ENCODE peak calls at places on chromosomes 5 and 9, in nine cellular contexts. T, H, W, X, R, A, C, N and F are unnamed samples.

GRCh38 chr5:83249156-83249555 is 171.8 kb downstream of the XRCC4 start:
- DNase-seq in W (no peak), C (no peak), T (no peak), X (no peak), N (no peak), A (no peak), R (no peak), H (no peak), F (no peak)

GRCh38 chr9:16651445-16651964 is 219.0 kb downstream of the BNC2 start:
- DNase-seq in N (no peak), A (no peak), R (no peak), W (no peak), T (no peak), C (no peak), X (no peak), H (no peak), F (no peak)

GRCh38 chr5:106121972-106122605 is 1548.6 kb downstream of the EFNA5 start:
- DNase-seq in A (no peak), W (no peak), H (no peak), T (no peak), X (no peak), N (no peak), C (no peak), R (peak; percentile 41), F (peak; percentile 47)

GRCh38 chr5:56819027-56819881 is 3.9 kb downstream of the MAP3K1 start:
- DNase-seq in H (no peak), A (no peak), W (no peak), T (no peak), N (no peak), C (no peak), R (no peak), X (no peak), F (no peak)

GRCh38 chr5:35478856-35479682 is 138.6 kb upstream of the SPEF2 start:
- DNase-seq in W (no peak), R (peak; percentile 21), C (no peak), N (no peak), H (no peak), X (no peak), T (no peak), A (no peak), F (no peak)

GRCh38 chr5:147568710-147569109 is 58.8 kb upstream of the DPYSL3 start:
- DNase-seq in W (no peak), R (no peak), N (no peak), X (no peak), T (no peak), A (no peak), H (no peak), C (no peak), F (no peak)

GRCh38 chr5:44332360-44332971 is 56.8 kb downstream of the FGF10 start:
- DNase-seq in A (no peak), T (no peak), R (peak; percentile 3), H (no peak), C (peak; percentile 8), W (no peak), N (no peak), X (no peak), F (no peak)

GRCh38 chr5:100270323-100270771 is 264.8 kb upstream of the FAM174A start:
- DNase-seq in T (no peak), R (no peak), H (no peak), X (no peak), A (no peak), N (no peak), C (no peak), W (no peak), F (no peak)

GRCh38 chr5:159208508-159209437 is 580 bp downstream of the RNF145 start:
- DNase-seq in A (peak; percentile 70), N (peak; percentile 47), R (peak; percentile 33), C (no peak), T (peak; percentile 45), X (peak; percentile 59), H (peak; percentile 81), W (peak; percentile 61), F (peak; percentile 48)

GRCh38 chr9:5438301-5439162 is 807 bp upstream of the PLGRKT start:
- DNase-seq in A (no peak), T (no peak), C (no peak), N (peak; percentile 35), R (no peak), H (no peak), W (peak; percentile 49), X (no peak), F (no peak)

GRCh38 chr5:22837803-22838202 is 15.3 kb downstream of the CDH12 start:
- DNase-seq in T (no peak), R (no peak), C (no peak), X (no peak), N (no peak), H (no peak), A (no peak), W (no peak), F (no peak)

GRCh38 chr9:93582115-93582514 is 5.7 kb downstream of the PHF2 start:
- DNase-seq in W (peak; percentile 22), N (peak; percentile 62), A (no peak), X (peak; percentile 10), C (no peak), H (peak; percentile 13), R (no peak), T (no peak), F (no peak)

GRCh38 chr9:128001411-128002298 is 20.9 kb upstream of the EEIG1 start:
- DNase-seq in C (peak; percentile 76), X (no peak), W (peak; percentile 94), T (peak; percentile 26), A (no peak), H (no peak), R (peak; percentile 35), N (peak; percentile 83), F (no peak)

GRCh38 chr9:128265348-128265847 is 10.4 kb downstream of the GOLGA2 start:
- DNase-seq in T (no peak), H (no peak), R (no peak), N (no peak), C (no peak), X (no peak), W (no peak), A (no peak), F (no peak)

GRCh38 chr9:115063058-115063850 is 54.7 kb downstream of the TNC start:
- DNase-seq in R (no peak), T (no peak), N (no peak), W (no peak), A (no peak), H (no peak), X (no peak), C (peak; percentile 32), F (no peak)

GRCh38 chr5:150751096-150751891 is 7.5 kb downstream of the DCTN4 start:
- DNase-seq in A (no peak), R (no peak), X (no peak), H (no peak), N (no peak), W (no peak), C (no peak), T (no peak), F (no peak)

GRCh38 chr9:85717220-85717619 is 24.5 kb downstream of the AGTPBP1 start:
- DNase-seq in W (no peak), X (no peak), N (no peak), R (no peak), C (no peak), A (no peak), H (no peak), T (no peak), F (no peak)

GRCh38 chr5:151178779-151179488 is 21.4 kb upstream of the ANXA6 start:
- DNase-seq in R (no peak), A (peak; percentile 22), T (no peak), W (peak; percentile 37), N (no peak), H (no peak), C (no peak), X (no peak), F (no peak)

GRCh38 chr5:40437452-40437861 is 242.3 kb upstream of the PTGER4 start:
- DNase-seq in H (no peak), W (peak; percentile 59), C (peak; percentile 34), X (no peak), T (no peak), N (no peak), A (no peak), R (peak; percentile 31), F (no peak)

GRCh38 chr5:132209131-132209530 is 18.5 kb downstream of the P4HA2 start:
- DNase-seq in R (no peak), A (no peak), C (no peak), T (no peak), H (no peak), X (no peak), N (no peak), W (no peak), F (no peak)